ENCODE peak calls at places on chromosomes 7 and 10, in eight cellular contexts. One of them, this sample, is unnamed.

GRCh38 chr10:127889605-127890195 is 3.0 kb downstream of the CLRN3 start:
- DNase-seq in renal cortical epithelial cell: peak
- DNase-seq in stimulated activated CD4-positive, alpha-beta T cell treated with anti-CD3 and anti-CD28 coated beads, Interleukin-1b, Interleukin-23, amount 100 ng/mL, for 1 hour: no peak
- DNase-seq in neuronal stem cell: no peak
- DNase-seq in globus pallidus: no peak
- DNase-seq in iPS DF 19.7: no peak
- DNase-seq in CD8-positive, alpha-beta memory T cell: no peak
- DNase-seq in activated gamma-delta T cell treated with Interleukin-2 at 50 U/mL for 16 hours: no peak
- DNase-seq in this sample: no peak

GRCh38 chr7:131409129-131409766 is 81.6 kb downstream of the MKLN1 start:
- DNase-seq in renal cortical epithelial cell: no peak
- DNase-seq in stimulated activated CD4-positive, alpha-beta T cell treated with anti-CD3 and anti-CD28 coated beads, Interleukin-1b, Interleukin-23, amount 100 ng/mL, for 1 hour: no peak
- DNase-seq in neuronal stem cell: no peak
- DNase-seq in globus pallidus: no peak
- DNase-seq in iPS DF 19.7: no peak
- DNase-seq in CD8-positive, alpha-beta memory T cell: no peak
- DNase-seq in activated gamma-delta T cell treated with Interleukin-2 at 50 U/mL for 16 hours: no peak
- DNase-seq in this sample: no peak

GRCh38 chr7:22357311-22358175 is 589 bp upstream of the RAPGEF5 start:
- DNase-seq in renal cortical epithelial cell: peak
- DNase-seq in stimulated activated CD4-positive, alpha-beta T cell treated with anti-CD3 and anti-CD28 coated beads, Interleukin-1b, Interleukin-23, amount 100 ng/mL, for 1 hour: no peak
- DNase-seq in neuronal stem cell: peak
- DNase-seq in globus pallidus: no peak
- DNase-seq in iPS DF 19.7: no peak
- DNase-seq in CD8-positive, alpha-beta memory T cell: no peak
- DNase-seq in activated gamma-delta T cell treated with Interleukin-2 at 50 U/mL for 16 hours: no peak
- DNase-seq in this sample: no peak

GRCh38 chr7:29977926-29978652 is 11.5 kb downstream of the SCRN1 start:
- DNase-seq in renal cortical epithelial cell: no peak
- DNase-seq in stimulated activated CD4-positive, alpha-beta T cell treated with anti-CD3 and anti-CD28 coated beads, Interleukin-1b, Interleukin-23, amount 100 ng/mL, for 1 hour: no peak
- DNase-seq in neuronal stem cell: peak
- DNase-seq in globus pallidus: no peak
- DNase-seq in iPS DF 19.7: peak
- DNase-seq in CD8-positive, alpha-beta memory T cell: no peak
- DNase-seq in activated gamma-delta T cell treated with Interleukin-2 at 50 U/mL for 16 hours: no peak
- DNase-seq in this sample: peak

GRCh38 chr10:4057021-4057420 is 272.0 kb upstream of the KLF6 start:
- DNase-seq in renal cortical epithelial cell: no peak
- DNase-seq in stimulated activated CD4-positive, alpha-beta T cell treated with anti-CD3 and anti-CD28 coated beads, Interleukin-1b, Interleukin-23, amount 100 ng/mL, for 1 hour: no peak
- DNase-seq in neuronal stem cell: no peak
- DNase-seq in globus pallidus: no peak
- DNase-seq in iPS DF 19.7: no peak
- DNase-seq in CD8-positive, alpha-beta memory T cell: no peak
- DNase-seq in activated gamma-delta T cell treated with Interleukin-2 at 50 U/mL for 16 hours: no peak
- DNase-seq in this sample: no peak

GRCh38 chr10:92517034-92517655 is 56.7 kb downstream of the IDE start:
- DNase-seq in renal cortical epithelial cell: peak
- DNase-seq in stimulated activated CD4-positive, alpha-beta T cell treated with anti-CD3 and anti-CD28 coated beads, Interleukin-1b, Interleukin-23, amount 100 ng/mL, for 1 hour: peak
- DNase-seq in neuronal stem cell: peak
- DNase-seq in globus pallidus: peak
- DNase-seq in iPS DF 19.7: peak
- DNase-seq in CD8-positive, alpha-beta memory T cell: peak
- DNase-seq in activated gamma-delta T cell treated with Interleukin-2 at 50 U/mL for 16 hours: peak
- DNase-seq in this sample: peak

GRCh38 chr10:93445097-93445960 is 36.8 kb downstream of the MYOF start:
- DNase-seq in renal cortical epithelial cell: peak
- DNase-seq in stimulated activated CD4-positive, alpha-beta T cell treated with anti-CD3 and anti-CD28 coated beads, Interleukin-1b, Interleukin-23, amount 100 ng/mL, for 1 hour: no peak
- DNase-seq in neuronal stem cell: peak
- DNase-seq in globus pallidus: peak
- DNase-seq in iPS DF 19.7: peak
- DNase-seq in CD8-positive, alpha-beta memory T cell: no peak
- DNase-seq in activated gamma-delta T cell treated with Interleukin-2 at 50 U/mL for 16 hours: no peak
- DNase-seq in this sample: peak

GRCh38 chr7:46933596-46933995 is 648.3 kb downstream of the TNS3 start:
- DNase-seq in renal cortical epithelial cell: peak
- DNase-seq in stimulated activated CD4-positive, alpha-beta T cell treated with anti-CD3 and anti-CD28 coated beads, Interleukin-1b, Interleukin-23, amount 100 ng/mL, for 1 hour: no peak
- DNase-seq in neuronal stem cell: no peak
- DNase-seq in globus pallidus: no peak
- DNase-seq in iPS DF 19.7: no peak
- DNase-seq in CD8-positive, alpha-beta memory T cell: no peak
- DNase-seq in activated gamma-delta T cell treated with Interleukin-2 at 50 U/mL for 16 hours: no peak
- DNase-seq in this sample: no peak

GRCh38 chr7:115271332-115272235 is 349.7 kb downstream of the MDFIC start:
- DNase-seq in renal cortical epithelial cell: peak
- DNase-seq in stimulated activated CD4-positive, alpha-beta T cell treated with anti-CD3 and anti-CD28 coated beads, Interleukin-1b, Interleukin-23, amount 100 ng/mL, for 1 hour: no peak
- DNase-seq in neuronal stem cell: no peak
- DNase-seq in globus pallidus: no peak
- DNase-seq in iPS DF 19.7: no peak
- DNase-seq in CD8-positive, alpha-beta memory T cell: no peak
- DNase-seq in activated gamma-delta T cell treated with Interleukin-2 at 50 U/mL for 16 hours: no peak
- DNase-seq in this sample: no peak

GRCh38 chr7:127137146-127137545 is 115.6 kb downstream of the GRM8 start:
- DNase-seq in renal cortical epithelial cell: no peak
- DNase-seq in stimulated activated CD4-positive, alpha-beta T cell treated with anti-CD3 and anti-CD28 coated beads, Interleukin-1b, Interleukin-23, amount 100 ng/mL, for 1 hour: no peak
- DNase-seq in neuronal stem cell: no peak
- DNase-seq in globus pallidus: no peak
- DNase-seq in iPS DF 19.7: no peak
- DNase-seq in CD8-positive, alpha-beta memory T cell: no peak
- DNase-seq in activated gamma-delta T cell treated with Interleukin-2 at 50 U/mL for 16 hours: no peak
- DNase-seq in this sample: no peak

GRCh38 chr7:44280993-44281721 is 44.2 kb downstream of the CAMK2B start:
- DNase-seq in renal cortical epithelial cell: no peak
- DNase-seq in stimulated activated CD4-positive, alpha-beta T cell treated with anti-CD3 and anti-CD28 coated beads, Interleukin-1b, Interleukin-23, amount 100 ng/mL, for 1 hour: no peak
- DNase-seq in neuronal stem cell: no peak
- DNase-seq in globus pallidus: no peak
- DNase-seq in iPS DF 19.7: no peak
- DNase-seq in CD8-positive, alpha-beta memory T cell: no peak
- DNase-seq in activated gamma-delta T cell treated with Interleukin-2 at 50 U/mL for 16 hours: no peak
- DNase-seq in this sample: no peak

GRCh38 chr10:34161948-34162347 is 653.1 kb downstream of the PARD3 start:
- DNase-seq in renal cortical epithelial cell: no peak
- DNase-seq in stimulated activated CD4-positive, alpha-beta T cell treated with anti-CD3 and anti-CD28 coated beads, Interleukin-1b, Interleukin-23, amount 100 ng/mL, for 1 hour: no peak
- DNase-seq in neuronal stem cell: no peak
- DNase-seq in globus pallidus: no peak
- DNase-seq in iPS DF 19.7: no peak
- DNase-seq in CD8-positive, alpha-beta memory T cell: no peak
- DNase-seq in activated gamma-delta T cell treated with Interleukin-2 at 50 U/mL for 16 hours: no peak
- DNase-seq in this sample: no peak